ENCODE peak calls at places on chromosomes 3 and 15, in five cellular contexts. One of them, this sample, is unnamed.

GRCh38 chr3:130934442-130935089 is 40.7 kb downstream of the ATP2C1 start:
- DNase-seq in pancreas: no peak
- DNase-seq in A673: no peak
- DNase-seq in fibroblast of mammary gland: peak; percentile 34
- DNase-seq in GM20000: no peak
- DNase-seq in this sample: no peak

GRCh38 chr15:73560501-73561117 is 72.6 kb downstream of the NPTN start:
- DNase-seq in A673: peak; percentile 83
- DNase-seq in pancreas: no peak
- DNase-seq in fibroblast of mammary gland: peak; percentile 84
- DNase-seq in GM20000: peak; percentile 32
- DNase-seq in this sample: peak; percentile 26

GRCh38 chr3:134065252-134065651 is 35.5 kb upstream of the SLCO2A1 start:
- DNase-seq in A673: no peak
- DNase-seq in pancreas: no peak
- DNase-seq in fibroblast of mammary gland: no peak
- DNase-seq in GM20000: no peak
- DNase-seq in this sample: no peak

GRCh38 chr15:52427804-52428203 is 100.9 kb downstream of the MYO5A start:
- DNase-seq in GM20000: peak; percentile 30
- DNase-seq in pancreas: no peak
- DNase-seq in fibroblast of mammary gland: peak; percentile 85
- DNase-seq in A673: no peak
- DNase-seq in this sample: peak; percentile 30

GRCh38 chr15:49649987-49650386 is 29.1 kb downstream of the DTWD1 start:
- DNase-seq in pancreas: no peak
- DNase-seq in GM20000: no peak
- DNase-seq in A673: no peak
- DNase-seq in fibroblast of mammary gland: peak; percentile 52
- DNase-seq in this sample: no peak

GRCh38 chr15:87736921-87737389 is 519.6 kb downstream of the NTRK3 start:
- DNase-seq in pancreas: no peak
- DNase-seq in GM20000: no peak
- DNase-seq in A673: no peak
- DNase-seq in fibroblast of mammary gland: no peak
- DNase-seq in this sample: no peak

GRCh38 chr3:49703443-49703927 is 14.1 kb downstream of the RNF123 start:
- DNase-seq in fibroblast of mammary gland: peak; percentile 64
- DNase-seq in A673: peak; percentile 60
- DNase-seq in pancreas: no peak
- DNase-seq in GM20000: peak; percentile 92
- DNase-seq in this sample: peak; percentile 74

GRCh38 chr3:15384510-15385237 is 42.7 kb downstream of the METTL6 start:
- DNase-seq in pancreas: no peak
- DNase-seq in A673: no peak
- DNase-seq in fibroblast of mammary gland: no peak
- DNase-seq in GM20000: peak; percentile 71
- DNase-seq in this sample: no peak

GRCh38 chr3:112948346-112948838 is 26.5 kb downstream of the CD200R1 start:
- DNase-seq in GM20000: no peak
- DNase-seq in fibroblast of mammary gland: no peak
- DNase-seq in A673: no peak
- DNase-seq in pancreas: no peak
- DNase-seq in this sample: no peak

GRCh38 chr3:65483475-65483874 is 555.2 kb downstream of the MAGI1 start:
- DNase-seq in GM20000: no peak
- DNase-seq in fibroblast of mammary gland: peak; percentile 22
- DNase-seq in pancreas: peak; percentile 66
- DNase-seq in A673: no peak
- DNase-seq in this sample: no peak

GRCh38 chr15:70566047-70566835 is 197.1 kb downstream of the UACA start:
- DNase-seq in pancreas: no peak
- DNase-seq in fibroblast of mammary gland: no peak
- DNase-seq in A673: no peak
- DNase-seq in GM20000: no peak
- DNase-seq in this sample: no peak

GRCh38 chr15:99345832-99346462 is 94.7 kb downstream of the LRRC28 start:
- DNase-seq in A673: no peak
- DNase-seq in pancreas: no peak
- DNase-seq in GM20000: no peak
- DNase-seq in fibroblast of mammary gland: no peak
- DNase-seq in this sample: no peak
- TF ChIP-seq CTCF in A673: no peak
- TF ChIP-seq CTCF in pancreas: no peak
- TF ChIP-seq CTCF in GM20000: no peak
- TF ChIP-seq CTCF in fibroblast of mammary gland: no peak
- TF ChIP-seq CTCF in this sample: no peak

GRCh38 chr15:75335313-75335704 is 554 bp upstream of the COMMD4 start:
- DNase-seq in pancreas: no peak
- DNase-seq in fibroblast of mammary gland: no peak
- DNase-seq in GM20000: no peak
- DNase-seq in A673: no peak
- DNase-seq in this sample: no peak

GRCh38 chr15:75339531-75340240 is 3.8 kb downstream of the COMMD4 start:
- DNase-seq in GM20000: no peak
- DNase-seq in A673: no peak
- DNase-seq in pancreas: no peak
- DNase-seq in fibroblast of mammary gland: no peak
- DNase-seq in this sample: no peak

GRCh38 chr15:75338661-75339240 is 2.9 kb downstream of the COMMD4 start:
- DNase-seq in GM20000: no peak
- DNase-seq in fibroblast of mammary gland: no peak
- DNase-seq in pancreas: no peak
- DNase-seq in A673: no peak
- DNase-seq in this sample: no peak

DNA sequence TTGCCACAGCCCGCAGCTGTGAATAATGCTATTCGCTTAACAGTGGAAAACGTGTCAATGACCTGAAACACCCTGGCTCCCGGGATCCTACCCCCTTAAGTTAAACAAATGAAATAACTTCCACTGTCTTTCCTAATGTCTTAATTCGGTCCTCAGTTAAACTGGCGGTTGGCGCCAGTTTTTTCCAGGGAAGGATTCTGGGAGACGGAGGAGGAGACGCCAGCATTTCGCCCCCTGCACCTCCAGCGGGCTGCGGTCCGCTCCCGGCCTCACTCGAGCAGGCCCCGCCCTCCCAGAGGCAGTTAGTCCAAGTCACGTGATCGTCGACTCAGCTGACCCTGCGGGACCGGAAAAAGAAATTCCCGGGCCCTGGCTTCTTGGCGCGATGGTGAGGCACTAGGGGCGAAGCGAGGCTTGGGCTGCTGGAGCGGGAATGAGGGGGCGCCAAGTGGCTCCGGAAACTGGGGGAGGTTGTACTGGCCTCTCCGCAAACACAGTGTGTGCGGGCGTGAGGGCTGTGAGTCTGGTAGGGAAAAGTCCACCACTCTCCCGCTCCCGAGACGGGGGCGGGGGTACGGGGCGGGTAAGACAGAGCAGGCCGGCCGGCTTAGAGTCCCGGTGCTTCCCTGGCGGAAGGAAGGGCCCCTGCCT is at the start of gene COMMD4:
- DNase-seq in A673: peak; percentile 97
- DNase-seq in pancreas: peak; percentile 96
- DNase-seq in GM20000: peak; percentile 74
- DNase-seq in fibroblast of mammary gland: peak; percentile 95
- DNase-seq in this sample: peak; percentile 94
- TF ChIP-seq CTCF in A673: no peak
- TF ChIP-seq CTCF in pancreas: no peak
- TF ChIP-seq CTCF in GM20000: no peak
- TF ChIP-seq CTCF in fibroblast of mammary gland: no peak
- TF ChIP-seq CTCF in this sample: no peak

DNA sequence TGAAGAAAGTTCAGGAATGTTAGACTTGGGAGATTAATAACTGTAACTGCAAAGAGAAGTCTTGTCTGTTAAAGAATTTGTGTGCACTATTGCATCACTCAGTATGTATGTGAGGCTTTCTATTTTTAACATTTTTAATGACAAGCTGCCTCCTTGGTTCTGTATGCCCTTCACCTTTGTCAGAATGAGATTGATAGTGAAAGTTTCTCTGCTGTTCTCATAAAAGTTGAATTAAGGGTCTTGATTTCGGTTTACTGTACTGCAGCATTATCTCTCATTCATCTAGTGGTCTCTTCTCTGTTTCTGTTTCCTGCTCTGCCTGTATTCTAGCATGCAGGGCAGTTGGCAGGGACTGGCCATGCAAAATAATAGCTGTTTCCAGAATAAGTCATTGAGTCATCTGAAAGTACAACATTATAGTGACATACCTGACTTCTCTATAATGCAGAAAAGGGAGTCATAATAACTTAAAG is 454.9 kb downstream of the IL5RA start:
- DNase-seq in pancreas: no peak
- DNase-seq in A673: no peak
- DNase-seq in GM20000: no peak
- DNase-seq in fibroblast of mammary gland: no peak
- DNase-seq in this sample: no peak
- TF ChIP-seq CTCF in pancreas: no peak
- TF ChIP-seq CTCF in A673: no peak
- TF ChIP-seq CTCF in GM20000: no peak
- TF ChIP-seq CTCF in fibroblast of mammary gland: no peak
- TF ChIP-seq CTCF in this sample: no peak

GRCh38 chr15:35437157-35437556 is 108.8 kb downstream of the DPH6 start:
- DNase-seq in fibroblast of mammary gland: peak; percentile 28
- DNase-seq in A673: peak; percentile 16
- DNase-seq in GM20000: no peak
- DNase-seq in pancreas: no peak
- DNase-seq in this sample: no peak
- TF ChIP-seq CTCF in fibroblast of mammary gland: peak; percentile 8
- TF ChIP-seq CTCF in A673: peak; percentile 27
- TF ChIP-seq CTCF in GM20000: no peak
- TF ChIP-seq CTCF in pancreas: no peak
- TF ChIP-seq CTCF in this sample: no peak

GRCh38 chr3:57091874-57092273 is 31.4 kb downstream of the SPATA12 start:
- DNase-seq in pancreas: no peak
- DNase-seq in fibroblast of mammary gland: no peak
- DNase-seq in GM20000: no peak
- DNase-seq in A673: no peak
- DNase-seq in this sample: no peak
- TF ChIP-seq CTCF in pancreas: no peak
- TF ChIP-seq CTCF in fibroblast of mammary gland: no peak
- TF ChIP-seq CTCF in GM20000: no peak
- TF ChIP-seq CTCF in A673: no peak
- TF ChIP-seq CTCF in this sample: no peak

DNA sequence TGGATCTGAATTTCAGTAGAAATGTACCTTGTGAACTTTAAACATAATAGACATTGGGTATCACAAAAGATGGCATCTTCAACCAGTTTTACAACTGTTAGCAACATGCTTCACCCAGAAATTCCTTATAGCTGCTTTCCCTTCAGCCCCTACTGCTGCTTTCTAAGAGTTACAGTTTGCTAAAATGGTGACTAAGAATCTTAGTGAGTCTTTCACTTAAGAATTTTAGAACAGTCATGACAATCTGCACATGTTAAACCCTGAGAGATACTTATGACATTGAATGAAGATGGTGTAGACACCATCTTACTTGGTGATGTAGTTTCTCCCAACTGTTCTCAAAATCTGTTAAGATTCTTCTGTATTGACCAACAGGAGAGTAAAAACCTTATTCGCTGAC is 129.7 kb upstream of the UBE2E1 start:
- DNase-seq in pancreas: no peak
- DNase-seq in A673: no peak
- DNase-seq in GM20000: no peak
- DNase-seq in fibroblast of mammary gland: peak; percentile 55
- DNase-seq in this sample: no peak
- TF ChIP-seq CTCF in pancreas: no peak
- TF ChIP-seq CTCF in A673: no peak
- TF ChIP-seq CTCF in GM20000: no peak
- TF ChIP-seq CTCF in fibroblast of mammary gland: peak; percentile 6
- TF ChIP-seq CTCF in this sample: no peak

GRCh38 chr15:44712108-44713005 is 1.0 kb downstream of the B2M start:
- DNase-seq in fibroblast of mammary gland: peak; percentile 92
- DNase-seq in pancreas: peak; percentile 83
- DNase-seq in GM20000: no peak
- DNase-seq in A673: peak; percentile 89
- DNase-seq in this sample: peak; percentile 79
- TF ChIP-seq CTCF in fibroblast of mammary gland: no peak
- TF ChIP-seq CTCF in pancreas: no peak
- TF ChIP-seq CTCF in GM20000: no peak
- TF ChIP-seq CTCF in A673: no peak
- TF ChIP-seq CTCF in this sample: no peak